ENCODE peak calls at places on chromosomes 5 and 9, in nine cellular contexts. U is BE2C; P is fibroblast of mammary gland; X is endothelial cell; F is nephron progenitor cell; E is GM06990; Q is tibial artery; V is CD4-positive, alpha-beta T cell; H is MM.1S. N is an unnamed sample.

GRCh38 chr9:89256225-89256624 is 54.8 kb upstream of the CKS2 start:
- DNase-seq in X (no peak), Q (no peak), F (no peak), P (no peak), V (no peak), U (no peak), E (no peak), H (no peak), N (no peak)

GRCh38 chr9:31355159-31355882 is 1029.1 kb upstream of the ACO1 start:
- DNase-seq in H (no peak), Q (no peak), P (no peak), X (no peak), E (no peak), F (no peak), V (no peak), U (no peak), N (no peak)

GRCh38 chr5:113090336-113091106 is 113.9 kb downstream of the DCP2 start:
- DNase-seq in P (no peak), U (no peak), V (no peak), Q (no peak), X (no peak), F (no peak), E (no peak), H (peak; percentile 16), N (no peak)

GRCh38 chr9:36597412-36598178 is 24.9 kb downstream of the MELK start:
- DNase-seq in E (no peak), V (no peak), F (no peak), U (no peak), H (no peak), Q (no peak), P (peak; percentile 74), X (peak; percentile 9), N (no peak)

GRCh38 chr9:131018621-131019020 is 9.6 kb downstream of the LAMC3 start:
- DNase-seq in H (no peak), Q (no peak), E (no peak), X (no peak), P (no peak), U (no peak), V (no peak), F (no peak), N (no peak)

GRCh38 chr5:142816577-142816976 is 46.4 kb downstream of the ARHGAP26 start:
- DNase-seq in U (peak; percentile 40), Q (peak; percentile 76), E (no peak), P (peak; percentile 72), H (no peak), F (no peak), V (no peak), X (no peak), N (no peak)

GRCh38 chr9:81118416-81118815 is 570.9 kb downstream of the TLE1 start:
- DNase-seq in E (no peak), V (no peak), H (no peak), U (no peak), P (no peak), Q (no peak), X (no peak), F (no peak), N (no peak)

GRCh38 chr5:177453852-177454396 is 7.3 kb downstream of the PRR7 start:
- DNase-seq in Q (no peak), F (peak; percentile 57), V (no peak), U (peak; percentile 63), E (no peak), X (no peak), P (no peak), H (no peak), N (no peak)

GRCh38 chr5:139461698-139462097 is 845 bp downstream of the ECSCR start:
- DNase-seq in V (no peak), H (no peak), X (no peak), Q (no peak), E (no peak), P (peak; percentile 69), F (no peak), U (no peak), N (no peak)

GRCh38 chr5:180647941-180648500 is 1.4 kb downstream of the FLT4 start:
- DNase-seq in H (no peak), P (no peak), U (no peak), X (no peak), F (no peak), V (no peak), Q (no peak), E (no peak), N (no peak)

GRCh38 chr5:180649297-180650039 is at the start of gene FLT4:
- DNase-seq in Q (peak; percentile 12), P (no peak), U (no peak), H (no peak), X (peak; percentile 59), F (peak; percentile 58), V (no peak), E (no peak), N (peak; percentile 33)

GRCh38 chr5:180647465-180647864 is 1.9 kb downstream of the FLT4 start:
- DNase-seq in Q (peak; percentile 29), U (no peak), H (no peak), F (no peak), X (no peak), V (no peak), P (no peak), E (no peak), N (no peak)

GRCh38 chr5:180646963-180647305 is 2.5 kb downstream of the FLT4 start:
- DNase-seq in V (no peak), E (no peak), F (no peak), P (no peak), U (no peak), X (no peak), Q (peak; percentile 56), H (no peak), N (no peak)

GRCh38 chr5:180648658-180649296 is 623 bp downstream of the FLT4 start:
- DNase-seq in F (peak; percentile 80), X (peak; percentile 74), E (no peak), H (no peak), V (no peak), P (no peak), Q (no peak), U (no peak), N (peak; percentile 74)
- TF ChIP-seq CTCF in F (peak; percentile 24), X (peak; percentile 50), E (no peak), H (no peak), V (no peak), P (no peak), Q (no peak), U (no peak), N (peak; percentile 17)

GRCh38 chr9:6080154-6080716 is 64.8 kb upstream of the RANBP6 start:
- DNase-seq in H (peak; percentile 63), P (peak; percentile 87), Q (peak; percentile 93), F (peak; percentile 88), X (peak; percentile 75), U (peak; percentile 92), V (peak; percentile 61), E (peak; percentile 14), N (no peak)
- TF ChIP-seq CTCF in H (no peak), P (no peak), Q (no peak), F (no peak), X (no peak), U (peak; percentile 33), V (no peak), E (no peak), N (no peak)

DNA sequence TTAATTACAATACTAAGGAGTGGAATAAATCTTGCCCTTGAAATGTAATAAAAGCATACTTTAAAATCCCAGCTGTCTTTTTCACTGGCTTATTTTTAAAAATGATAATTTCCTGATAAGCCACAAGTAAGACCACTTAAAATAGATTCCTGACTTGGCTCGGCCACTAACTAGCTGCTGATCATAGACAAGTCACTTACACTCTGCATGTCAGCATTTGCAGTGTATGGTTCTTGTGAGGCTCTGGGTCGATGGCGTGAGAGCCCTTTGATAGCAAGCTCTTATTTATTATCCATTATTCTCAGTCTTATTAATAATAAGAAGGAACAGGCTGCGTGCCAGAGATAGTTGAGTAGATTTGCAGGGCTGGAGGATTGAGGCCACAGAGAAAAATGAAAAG is 110.7 kb upstream of the IL12B start:
- DNase-seq in E (no peak), H (no peak), F (no peak), U (no peak), Q (no peak), V (no peak), P (no peak), X (no peak), N (no peak)
- TF ChIP-seq CTCF in E (no peak), H (no peak), F (no peak), U (no peak), Q (no peak), V (no peak), P (no peak), X (no peak), N (no peak)

DNA sequence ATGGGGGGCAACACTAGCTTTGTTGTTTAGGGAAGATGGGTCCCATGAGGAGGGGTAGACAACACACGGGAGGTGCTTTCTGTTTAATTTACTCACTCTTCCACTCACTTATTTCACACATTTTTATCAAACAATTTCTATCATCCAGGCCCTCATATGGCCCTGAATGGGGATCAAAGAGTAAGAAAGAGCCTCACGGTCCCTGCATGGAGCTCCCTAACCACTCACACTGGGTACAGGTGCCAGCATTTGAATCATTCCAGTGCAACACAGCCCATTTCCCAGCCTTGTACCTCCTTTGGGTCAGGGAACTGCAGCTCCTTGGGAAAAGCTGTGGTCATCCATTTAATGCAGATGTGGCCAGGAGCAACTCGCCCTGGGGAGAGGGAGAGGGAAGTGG is 185.5 kb downstream of the PJA2 start:
- DNase-seq in V (no peak), E (no peak), F (no peak), H (no peak), Q (no peak), X (no peak), U (no peak), P (no peak), N (no peak)
- TF ChIP-seq CTCF in V (no peak), E (no peak), F (no peak), H (no peak), Q (no peak), X (no peak), U (no peak), P (no peak), N (no peak)

DNA sequence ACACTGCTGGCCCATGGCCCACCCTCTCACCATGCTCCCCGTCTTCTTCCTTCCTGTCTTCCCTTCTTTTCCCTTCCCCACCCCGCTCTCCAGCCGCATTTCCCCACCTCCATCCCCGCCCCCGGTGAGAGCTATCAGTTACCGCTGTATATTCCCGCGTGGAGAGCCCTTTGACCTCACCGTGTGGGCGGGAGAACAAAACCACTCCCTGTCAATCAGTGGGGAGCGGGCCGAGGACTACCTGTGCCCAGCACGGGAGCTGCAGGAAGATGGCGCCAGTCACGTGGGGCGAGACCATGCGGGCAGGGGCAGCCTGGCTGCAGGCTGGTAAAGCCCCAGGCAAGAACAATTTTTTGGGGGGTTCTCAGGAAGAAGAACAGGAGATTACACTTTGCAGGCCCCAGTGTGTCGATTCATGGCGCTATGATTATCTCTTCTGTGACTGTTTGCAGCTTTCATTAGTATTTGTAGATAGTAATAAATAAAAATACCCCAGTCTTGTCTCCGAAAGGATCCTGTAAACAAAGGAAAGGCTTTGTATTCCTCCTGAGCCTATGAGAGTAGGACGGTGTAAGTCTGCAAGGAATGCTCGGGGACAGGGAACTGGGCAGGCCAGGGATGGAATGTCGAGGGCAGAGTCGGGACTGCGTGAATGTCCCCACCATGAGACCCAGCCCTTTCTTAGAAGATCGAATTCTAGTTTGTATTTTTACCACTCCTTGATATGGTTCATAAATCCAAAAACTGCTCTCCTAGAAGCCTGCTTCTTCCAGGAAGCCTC is 14.8 kb upstream of the DMRT1 start:
- DNase-seq in X (no peak), Q (no peak), P (no peak), H (no peak), F (no peak), E (no peak), V (no peak), U (no peak), N (no peak)
- TF ChIP-seq CTCF in X (no peak), Q (no peak), P (no peak), H (no peak), F (no peak), E (no peak), V (no peak), U (no peak), N (no peak)

GRCh38 chr5:95178046-95178651 is 106.7 kb downstream of the MCTP1 start:
- DNase-seq in H (no peak), V (no peak), E (no peak), Q (no peak), F (peak; percentile 46), P (peak; percentile 10), X (no peak), U (peak; percentile 81), N (no peak)
- TF ChIP-seq CTCF in H (no peak), V (no peak), E (no peak), Q (no peak), F (peak; percentile 25), P (no peak), X (no peak), U (peak; percentile 56), N (peak; percentile 14)

N was measured in D721Med.